ENCODE peak calls at places on chromosome 13, in ten cellular contexts. P is ascending aorta; D is uterus; F is iPS DF 6.9; J is sigmoid colon; W is transverse colon; K is H7; Z is GM12878; I is suprapubic skin; Q is CD4-positive, CD25-positive, alpha-beta regulatory T cell. V is an unnamed sample.

GRCh38 chr13:59664586-59664985 is 499.1 kb downstream of the DIAPH3 start:
- DNase-seq in P (no peak), D (no peak), F (no peak), J (no peak), W (no peak), K (no peak), Z (no peak), I (no peak), Q (no peak), V (no peak)

GRCh38 chr13:64924401-64924800 is 2305.7 kb downstream of the PCDH9 start:
- DNase-seq in P (no peak), D (no peak), F (no peak), J (no peak), W (no peak), K (no peak), Z (no peak), I (no peak), Q (no peak), V (no peak)

GRCh38 chr13:60647547-60647946 is 250.5 kb downstream of the TDRD3 start:
- DNase-seq in P (no peak), D (no peak), F (no peak), J (no peak), W (no peak), K (no peak), Z (no peak), I (no peak), Q (no peak), V (peak; percentile 61)

GRCh38 chr13:45704211-45704739 is 2.2 kb downstream of the CBY2 start:
- DNase-seq in P (no peak), D (no peak), F (no peak), J (no peak), W (no peak), K (no peak), Z (no peak), I (no peak), Q (no peak), V (no peak)

GRCh38 chr13:41458187-41458938 is 1.0 kb downstream of the RGCC start:
- DNase-seq in P (no peak), D (no peak), F (no peak), J (peak; percentile 67), W (peak; percentile 36), K (peak; percentile 74), Z (no peak), I (peak; percentile 75), Q (no peak), V (peak; percentile 74)

GRCh38 chr13:59950201-59950730 is 213.5 kb downstream of the DIAPH3 start:
- DNase-seq in P (no peak), D (no peak), F (no peak), J (no peak), W (no peak), K (no peak), Z (no peak), I (no peak), Q (no peak), V (no peak)

GRCh38 chr13:98845726-98846125 is 93.3 kb upstream of the SLC15A1 start:
- DNase-seq in P (no peak), D (no peak), F (no peak), J (no peak), W (no peak), K (no peak), Z (no peak), I (no peak), Q (no peak), V (no peak)

GRCh38 chr13:50788551-50788950 is 54.9 kb downstream of the DLEU7 start:
- DNase-seq in P (no peak), D (no peak), F (no peak), J (no peak), W (no peak), K (no peak), Z (no peak), I (no peak), Q (no peak), V (no peak)

GRCh38 chr13:66114127-66114526 is 1116.0 kb downstream of the PCDH9 start:
- DNase-seq in P (no peak), D (no peak), F (no peak), J (no peak), W (no peak), K (no peak), Z (no peak), I (no peak), Q (no peak), V (no peak)

GRCh38 chr13:49641810-49642291 is 13.5 kb downstream of the ARL11 start:
- DNase-seq in P (no peak), D (no peak), F (no peak), J (peak; percentile 81), W (peak; percentile 33), K (no peak), Z (no peak), I (peak; percentile 72), Q (no peak), V (no peak)

GRCh38 chr13:44795176-44795575 is 194.1 kb downstream of the NUFIP1 start:
- DNase-seq in P (no peak), D (no peak), F (no peak), J (no peak), W (no peak), K (no peak), Z (no peak), I (no peak), Q (no peak), V (no peak)

GRCh38 chr13:63625869-63626268 is 2210.2 kb upstream of the PCDH20 start:
- DNase-seq in P (no peak), D (no peak), F (no peak), J (no peak), W (no peak), K (no peak), Z (no peak), I (no peak), Q (no peak), V (no peak)

GRCh38 chr13:113106053-113106452 is 462 bp downstream of the F7 start:
- DNase-seq in P (no peak), D (no peak), F (no peak), J (no peak), W (no peak), K (peak; percentile 71), Z (no peak), I (no peak), Q (no peak), V (no peak)

GRCh38 chr13:84902243-84902642 is 897.0 kb downstream of the SLITRK6 start:
- DNase-seq in P (no peak), D (no peak), F (no peak), J (no peak), W (no peak), K (no peak), Z (no peak), I (no peak), Q (no peak), V (no peak)

DNA sequence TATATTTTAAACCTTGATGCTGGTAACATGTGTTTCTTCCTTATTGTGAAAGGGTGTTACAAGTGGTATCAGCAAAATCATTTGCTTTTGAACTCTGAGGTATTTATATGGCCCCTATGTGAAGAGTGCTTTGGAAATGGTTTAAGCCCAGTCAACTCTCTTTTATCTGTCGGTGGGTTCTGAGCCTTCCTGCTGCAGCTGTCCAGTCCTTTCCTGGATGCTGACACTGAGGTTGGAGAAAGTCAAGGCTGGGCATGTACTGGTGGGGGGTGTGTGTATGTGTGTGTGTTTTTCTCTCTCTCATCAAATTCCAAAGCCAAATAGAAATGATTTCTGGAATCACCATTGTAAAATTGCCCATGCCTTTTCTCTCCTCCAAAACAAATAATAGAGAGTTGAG is 221.2 kb downstream of the LMO7 start:
- DNase-seq in P (no peak), D (no peak), F (no peak), J (no peak), W (no peak), K (no peak), Z (no peak), I (no peak), Q (no peak), V (no peak)
- H3K36me3 ChIP-seq in P (peaks cover 41% of the 10 kb centered on the region), D (no peaks in the 10 kb centered on the region), F (peaks cover 3% of the 10 kb centered on the region), J (no peaks in the 10 kb centered on the region), W (no peaks in the 10 kb centered on the region), K (no peaks in the 10 kb centered on the region), Z (no peaks in the 10 kb centered on the region), I (peaks cover 10% of the 10 kb centered on the region), Q (no peaks in the 10 kb centered on the region), V (no peaks in the 10 kb centered on the region)

GRCh38 chr13:20398459-20398858 is 127.2 kb downstream of the CRYL1 start:
- DNase-seq in P (no peak), D (no peak), F (no peak), J (no peak), W (peak; percentile 21), K (no peak), Z (no peak), I (no peak), Q (no peak), V (no peak)
- H3K36me3 ChIP-seq in P (peaks cover 9% of the 10 kb centered on the region), D (no peaks in the 10 kb centered on the region), F (no peaks in the 10 kb centered on the region), J (no peaks in the 10 kb centered on the region), W (no peaks in the 10 kb centered on the region), K (no peaks in the 10 kb centered on the region), Z (no peaks in the 10 kb centered on the region), I (peaks cover 3% of the 10 kb centered on the region), Q (no peaks in the 10 kb centered on the region), V (no peaks in the 10 kb centered on the region)

DNA sequence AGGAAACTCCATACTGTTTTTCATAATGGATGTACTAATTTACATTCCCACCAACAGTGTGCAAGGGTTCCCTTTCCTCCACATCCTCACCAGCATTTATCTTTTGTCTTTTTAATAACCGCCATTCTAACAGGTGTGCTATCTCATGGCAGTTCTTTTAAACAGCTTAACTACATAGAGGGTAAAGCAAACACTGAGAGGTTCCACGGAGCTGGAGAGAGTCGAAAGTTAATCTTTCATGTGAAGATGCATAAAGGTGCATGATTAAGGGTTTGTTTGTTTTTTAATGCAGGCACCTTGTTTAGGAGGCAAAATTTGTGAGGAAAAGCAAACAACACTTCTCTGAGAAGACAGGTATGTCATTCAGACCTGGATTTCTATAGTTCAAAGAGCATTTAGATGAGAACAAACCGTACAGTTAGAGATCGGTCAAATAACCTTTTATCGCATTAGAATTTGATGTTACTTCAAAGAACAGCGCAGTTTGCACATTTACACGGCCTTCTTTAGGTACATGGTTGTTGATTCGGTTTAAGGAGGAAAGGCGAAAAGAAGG is 193.9 kb downstream of the RBM26 start:
- DNase-seq in P (no peak), D (no peak), F (no peak), J (no peak), W (no peak), K (no peak), Z (no peak), I (no peak), Q (no peak), V (no peak)
- H3K36me3 ChIP-seq in P (no peaks in the 10 kb centered on the region), D (no peaks in the 10 kb centered on the region), F (no peaks in the 10 kb centered on the region), J (no peaks in the 10 kb centered on the region), W (no peaks in the 10 kb centered on the region), K (no peaks in the 10 kb centered on the region), Z (no peaks in the 10 kb centered on the region), I (no peaks in the 10 kb centered on the region), Q (no peaks in the 10 kb centered on the region), V (no peaks in the 10 kb centered on the region)

GRCh38 chr13:21385710-21386109 is 73.4 kb downstream of the ZDHHC20 start:
- DNase-seq in P (no peak), D (no peak), F (no peak), J (no peak), W (no peak), K (no peak), Z (no peak), I (no peak), Q (no peak), V (no peak)
- H3K36me3 ChIP-seq in P (peaks cover 55% of the 10 kb centered on the region), D (no peaks in the 10 kb centered on the region), F (peaks cover 5% of the 10 kb centered on the region), J (peaks cover 9% of the 10 kb centered on the region), W (peaks cover 2% of the 10 kb centered on the region), K (no peaks in the 10 kb centered on the region), Z (no peaks in the 10 kb centered on the region), I (peaks cover 75% of the 10 kb centered on the region), Q (peaks cover 69% of the 10 kb centered on the region), V (peaks cover 78% of the 10 kb centered on the region)